ENCODE peak calls at places on chromosomes 5 and 9, in four cellular contexts. One of them, this sample, is unnamed. For H3K27me3, the result is how much of the 10 kb centered on the place peaks cover.

GRCh38 chr5:96080557-96080956 is 118.9 kb upstream of the ELL2 start:
- ATAC-seq in body of pancreas: no peak
- ATAC-seq in lower lobe of right lung: peak
- ATAC-seq in thoracic aorta: no peak
- ATAC-seq in this sample: no peak

GRCh38 chr9:93119703-93119952 is 14.4 kb downstream of the NINJ1 start:
- ATAC-seq in body of pancreas: no peak
- ATAC-seq in lower lobe of right lung: no peak
- ATAC-seq in thoracic aorta: no peak
- ATAC-seq in this sample: no peak

GRCh38 chr5:59798862-59799667 is 94.5 kb downstream of the PDE4D start:
- ATAC-seq in body of pancreas: peak
- ATAC-seq in lower lobe of right lung: peak
- ATAC-seq in thoracic aorta: no peak
- ATAC-seq in this sample: no peak

GRCh38 chr9:69573666-69574456 is 98.3 kb downstream of the APBA1 start:
- ATAC-seq in body of pancreas: no peak
- ATAC-seq in lower lobe of right lung: no peak
- ATAC-seq in thoracic aorta: no peak
- ATAC-seq in this sample: no peak

GRCh38 chr9:89410709-89411111 is 87.2 kb downstream of the SEMA4D start:
- ATAC-seq in body of pancreas: no peak
- ATAC-seq in lower lobe of right lung: no peak
- ATAC-seq in thoracic aorta: no peak
- ATAC-seq in this sample: no peak

GRCh38 chr5:180873628-180874520 is 12.8 kb upstream of the ZFP62 start:
- ATAC-seq in body of pancreas: peak
- ATAC-seq in lower lobe of right lung: peak
- ATAC-seq in thoracic aorta: no peak
- ATAC-seq in this sample: peak

GRCh38 chr9:78609471-78609870 is 312.5 kb downstream of the PSAT1 start:
- ATAC-seq in body of pancreas: no peak
- ATAC-seq in lower lobe of right lung: no peak
- ATAC-seq in thoracic aorta: no peak
- ATAC-seq in this sample: no peak

GRCh38 chr5:40521925-40522324 is 157.8 kb upstream of the PTGER4 start:
- ATAC-seq in body of pancreas: no peak
- ATAC-seq in lower lobe of right lung: peak
- ATAC-seq in thoracic aorta: no peak
- ATAC-seq in this sample: peak

GRCh38 chr9:130578865-130579737 is at the start of gene FUBP3:
- ATAC-seq in body of pancreas: peak
- ATAC-seq in lower lobe of right lung: peak
- ATAC-seq in thoracic aorta: peak
- ATAC-seq in this sample: peak

GRCh38 chr9:101485873-101486692 is 47.6 kb upstream of the RNF20 start:
- ATAC-seq in body of pancreas: peak
- ATAC-seq in lower lobe of right lung: peak
- ATAC-seq in thoracic aorta: peak
- ATAC-seq in this sample: peak

GRCh38 chr9:4170231-4170630 is 129.6 kb downstream of the GLIS3 start:
- ATAC-seq in body of pancreas: no peak
- ATAC-seq in lower lobe of right lung: no peak
- ATAC-seq in thoracic aorta: no peak
- ATAC-seq in this sample: no peak

GRCh38 chr9:122364783-122365150 is 6.1 kb upstream of the PTGS1 start:
- ATAC-seq in body of pancreas: peak
- ATAC-seq in lower lobe of right lung: no peak
- ATAC-seq in thoracic aorta: no peak
- ATAC-seq in this sample: peak

GRCh38 chr5:111308951-111309350 is 84.8 kb downstream of the CAMK4 start:
- ATAC-seq in body of pancreas: no peak
- ATAC-seq in lower lobe of right lung: no peak
- ATAC-seq in thoracic aorta: no peak
- ATAC-seq in this sample: no peak

GRCh38 chr5:147887925-147888324 is 9.4 kb downstream of the SCGB3A2 start:
- ATAC-seq in body of pancreas: no peak
- ATAC-seq in lower lobe of right lung: no peak
- ATAC-seq in thoracic aorta: no peak
- ATAC-seq in this sample: no peak

GRCh38 chr9:128048663-128049062 is 18.5 kb downstream of the NAIF1 start:
- ATAC-seq in body of pancreas: no peak
- ATAC-seq in lower lobe of right lung: no peak
- ATAC-seq in thoracic aorta: no peak
- ATAC-seq in this sample: no peak

GRCh38 chr5:40089269-40089668 is 590.4 kb upstream of the PTGER4 start:
- ATAC-seq in body of pancreas: no peak
- ATAC-seq in lower lobe of right lung: no peak
- ATAC-seq in thoracic aorta: no peak
- ATAC-seq in this sample: no peak

GRCh38 chr9:130912932-130913598 is 16.5 kb upstream of the QRFP start:
- ATAC-seq in body of pancreas: no peak
- ATAC-seq in lower lobe of right lung: peak
- ATAC-seq in thoracic aorta: peak
- ATAC-seq in this sample: peak

GRCh38 chr9:100561256-100561655 is 16.6 kb upstream of the CAVIN4 start:
- ATAC-seq in body of pancreas: no peak
- ATAC-seq in lower lobe of right lung: no peak
- ATAC-seq in thoracic aorta: no peak
- ATAC-seq in this sample: no peak

GRCh38 chr5:113065626-113066025 is 89.0 kb downstream of the DCP2 start:
- ATAC-seq in body of pancreas: no peak
- ATAC-seq in lower lobe of right lung: no peak
- ATAC-seq in thoracic aorta: no peak
- ATAC-seq in this sample: no peak

GRCh38 chr5:150399158-150400019 is 13.3 kb downstream of the CD74 start:
- ATAC-seq in body of pancreas: no peak
- ATAC-seq in lower lobe of right lung: peak
- ATAC-seq in thoracic aorta: no peak
- ATAC-seq in this sample: no peak

GRCh38 chr9:110248361-110248760 is 7.9 kb downstream of the TXN start:
- ATAC-seq in body of pancreas: no peak
- ATAC-seq in lower lobe of right lung: peak
- ATAC-seq in thoracic aorta: no peak
- ATAC-seq in this sample: no peak

GRCh38 chr9:91856419-91856818 is 93.6 kb downstream of the ROR2 start:
- ATAC-seq in body of pancreas: no peak
- ATAC-seq in lower lobe of right lung: no peak
- ATAC-seq in thoracic aorta: no peak
- ATAC-seq in this sample: no peak

GRCh38 chr9:35673132-35673997 is at the start of gene CA9:
- ATAC-seq in body of pancreas: peak
- ATAC-seq in lower lobe of right lung: peak
- ATAC-seq in thoracic aorta: no peak
- ATAC-seq in this sample: no peak

GRCh38 chr5:10779592-10779991 is 18.6 kb upstream of the DAP start:
- ATAC-seq in body of pancreas: no peak
- ATAC-seq in lower lobe of right lung: no peak
- ATAC-seq in thoracic aorta: no peak
- ATAC-seq in this sample: no peak

GRCh38 chr9:33139421-33140228 is 27.5 kb downstream of the B4GALT1 start:
- ATAC-seq in body of pancreas: peak
- ATAC-seq in lower lobe of right lung: peak
- ATAC-seq in thoracic aorta: no peak
- ATAC-seq in this sample: peak

GRCh38 chr9:93937193-93937592 is 18.0 kb downstream of the BARX1 start:
- ATAC-seq in body of pancreas: no peak
- ATAC-seq in lower lobe of right lung: no peak
- ATAC-seq in thoracic aorta: no peak
- ATAC-seq in this sample: no peak

GRCh38 chr5:177090813-177091212 is 4.1 kb downstream of the FGFR4 start:
- ATAC-seq in body of pancreas: no peak
- ATAC-seq in lower lobe of right lung: no peak
- ATAC-seq in thoracic aorta: no peak
- ATAC-seq in this sample: no peak

GRCh38 chr9:93599571-93600403 is 23.4 kb downstream of the PHF2 start:
- ATAC-seq in body of pancreas: no peak
- ATAC-seq in lower lobe of right lung: no peak
- ATAC-seq in thoracic aorta: no peak
- ATAC-seq in this sample: no peak

GRCh38 chr9:6944093-6944551 is 186.3 kb downstream of the KDM4C start:
- ATAC-seq in body of pancreas: peak
- ATAC-seq in lower lobe of right lung: peak
- ATAC-seq in thoracic aorta: peak
- ATAC-seq in this sample: peak

GRCh38 chr9:94812343-94812742 is 85.8 kb downstream of the AOPEP start:
- ATAC-seq in body of pancreas: peak
- ATAC-seq in lower lobe of right lung: peak
- ATAC-seq in thoracic aorta: no peak
- ATAC-seq in this sample: peak

GRCh38 chr5:53291528-53291927 is 182.0 kb upstream of the MOCS2 start:
- ATAC-seq in body of pancreas: peak
- ATAC-seq in lower lobe of right lung: peak
- ATAC-seq in thoracic aorta: no peak
- ATAC-seq in this sample: peak

GRCh38 chr5:158601118-158601517 is 498.6 kb downstream of the EBF1 start:
- ATAC-seq in body of pancreas: no peak
- ATAC-seq in lower lobe of right lung: no peak
- ATAC-seq in thoracic aorta: no peak
- ATAC-seq in this sample: no peak

GRCh38 chr5:24693609-24694008 is 48.8 kb upstream of the CDH10 start:
- ATAC-seq in body of pancreas: no peak
- ATAC-seq in lower lobe of right lung: no peak
- ATAC-seq in thoracic aorta: no peak
- ATAC-seq in this sample: no peak

GRCh38 chr9:19184144-19184917 is 46.2 kb upstream of the DENND4C start:
- ATAC-seq in body of pancreas: peak
- ATAC-seq in lower lobe of right lung: peak
- ATAC-seq in thoracic aorta: peak
- ATAC-seq in this sample: peak
- H3K4me3 ChIP-seq in body of pancreas: no peak
- H3K4me3 ChIP-seq in lower lobe of right lung: no peak
- H3K4me3 ChIP-seq in thoracic aorta: peak
- H3K4me3 ChIP-seq in this sample: no peak

GRCh38 chr5:139851558-139851957 is 56.0 kb downstream of the PSD2 start:
- ATAC-seq in body of pancreas: no peak
- ATAC-seq in lower lobe of right lung: no peak
- ATAC-seq in thoracic aorta: no peak
- ATAC-seq in this sample: no peak

GRCh38 chr5:139850423-139851016 is 54.9 kb downstream of the PSD2 start:
- ATAC-seq in body of pancreas: no peak
- ATAC-seq in lower lobe of right lung: no peak
- ATAC-seq in thoracic aorta: no peak
- ATAC-seq in this sample: no peak

GRCh38 chr5:139848508-139849100 is 53.0 kb downstream of the PSD2 start:
- ATAC-seq in body of pancreas: peak
- ATAC-seq in lower lobe of right lung: peak
- ATAC-seq in thoracic aorta: no peak
- ATAC-seq in this sample: no peak

GRCh38 chr5:139849501-139849900 is 53.9 kb downstream of the PSD2 start:
- ATAC-seq in body of pancreas: no peak
- ATAC-seq in lower lobe of right lung: no peak
- ATAC-seq in thoracic aorta: no peak
- ATAC-seq in this sample: no peak

GRCh38 chr5:139849942-139850341 is 54.3 kb downstream of the PSD2 start:
- ATAC-seq in body of pancreas: no peak
- ATAC-seq in lower lobe of right lung: peak
- ATAC-seq in thoracic aorta: no peak
- ATAC-seq in this sample: no peak
- H3K27me3 ChIP-seq in body of pancreas: under half
- H3K27me3 ChIP-seq in lower lobe of right lung: under half
- H3K27me3 ChIP-seq in thoracic aorta: under half
- H3K27me3 ChIP-seq in this sample: under half

GRCh38 chr9:137000177-137000930 is 4.0 kb upstream of the CLIC3 start:
- ATAC-seq in body of pancreas: no peak
- ATAC-seq in lower lobe of right lung: no peak
- ATAC-seq in thoracic aorta: no peak
- ATAC-seq in this sample: no peak
- H3K4me3 ChIP-seq in body of pancreas: no peak
- H3K4me3 ChIP-seq in lower lobe of right lung: no peak
- H3K4me3 ChIP-seq in thoracic aorta: no peak
- H3K4me3 ChIP-seq in this sample: no peak

GRCh38 chr9:34625087-34625486 is 3.8 kb downstream of the ARID3C start:
- ATAC-seq in body of pancreas: no peak
- ATAC-seq in lower lobe of right lung: no peak
- ATAC-seq in thoracic aorta: no peak
- ATAC-seq in this sample: no peak
- H3K27me3 ChIP-seq in body of pancreas: under half
- H3K27me3 ChIP-seq in lower lobe of right lung: half or more
- H3K27me3 ChIP-seq in thoracic aorta: under half
- H3K27me3 ChIP-seq in this sample: half or more

GRCh38 chr5:149381261-149381985 is 2.3 kb upstream of the IL17B start:
- ATAC-seq in body of pancreas: no peak
- ATAC-seq in lower lobe of right lung: no peak
- ATAC-seq in thoracic aorta: no peak
- ATAC-seq in this sample: no peak
- H3K4me3 ChIP-seq in body of pancreas: no peak
- H3K4me3 ChIP-seq in lower lobe of right lung: no peak
- H3K4me3 ChIP-seq in thoracic aorta: peak
- H3K4me3 ChIP-seq in this sample: peak

DNA sequence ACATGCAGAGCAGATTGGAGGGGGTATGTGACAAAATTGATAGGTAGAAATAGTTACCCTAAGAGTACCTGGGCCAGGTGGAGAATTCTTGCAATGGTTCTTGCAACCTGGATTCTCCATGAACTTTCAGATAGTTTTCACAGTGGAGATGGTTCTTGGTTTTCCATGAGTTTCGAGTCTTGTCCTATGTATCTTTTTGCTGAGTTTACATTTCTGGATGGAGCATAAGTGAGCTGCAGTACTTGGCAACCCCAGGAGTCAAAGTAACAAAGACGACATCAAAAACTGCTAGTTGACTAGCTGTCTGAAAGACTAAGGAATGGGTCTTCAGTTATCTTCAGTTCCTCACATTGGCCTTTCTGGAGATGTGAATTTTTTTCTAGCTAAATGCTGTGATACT is 196.6 kb upstream of the RAD23B start:
- ATAC-seq in body of pancreas: no peak
- ATAC-seq in lower lobe of right lung: no peak
- ATAC-seq in thoracic aorta: no peak
- ATAC-seq in this sample: no peak
- H3K27me3 ChIP-seq in body of pancreas: under half
- H3K27me3 ChIP-seq in lower lobe of right lung: under half
- H3K27me3 ChIP-seq in thoracic aorta: under half
- H3K27me3 ChIP-seq in this sample: under half

This sample was measured in gastroesophageal sphincter.